ENCODE peak calls at places on chromosomes 12 and 14, in nine cellular contexts. Q is NCI-H146; A is M059J; X is GM03348; G is myocyte; V is T-helper 1 cell; D is effector memory CD8-positive, alpha-beta T cell; H is fibroblast of pulmonary artery; B is cardiac muscle cell. P is an unnamed sample.
A peak's percentile ranks its signal among the peaks of the same experiment; 100 is the strongest.

GRCh38 chr14:64340560-64341196 is 46.5 kb upstream of the ESR2 start:
- DNase-seq in V (no peak), G (no peak), B (no peak), A (no peak), Q (no peak), D (no peak), H (no peak), X (no peak), P (no peak)

GRCh38 chr14:74620497-74620921 is 8.5 kb upstream of the LTBP2 start:
- DNase-seq in A (peak; percentile 100), X (peak; percentile 78), H (peak; percentile 87), D (no peak), B (peak; percentile 79), Q (no peak), G (peak; percentile 87), V (no peak), P (no peak)

GRCh38 chr14:58947816-58948440 is 240.5 kb upstream of the DAAM1 start:
- DNase-seq in B (peak; percentile 25), H (no peak), G (no peak), A (peak; percentile 46), Q (peak; percentile 31), D (no peak), X (no peak), V (no peak), P (no peak)

GRCh38 chr12:91434081-91434480 is 251.5 kb upstream of the DCN start:
- DNase-seq in A (no peak), B (no peak), Q (no peak), V (no peak), G (no peak), X (no peak), H (no peak), D (no peak), P (no peak)

GRCh38 chr14:68308695-68309094 is 484.2 kb downstream of the ZFP36L1 start:
- DNase-seq in Q (no peak), D (no peak), H (no peak), B (peak; percentile 12), G (no peak), A (no peak), V (no peak), X (peak; percentile 13), P (no peak)

GRCh38 chr12:6263931-6264330 is 46.6 kb upstream of the PLEKHG6 start:
- DNase-seq in Q (peak; percentile 78), A (no peak), B (no peak), X (no peak), H (no peak), D (no peak), G (no peak), V (no peak), P (no peak)

GRCh38 chr14:50001999-50002925 is 109.4 kb downstream of the ARF6 start:
- DNase-seq in Q (no peak), H (no peak), A (peak; percentile 57), G (peak; percentile 54), D (peak; percentile 77), V (peak; percentile 50), X (no peak), B (no peak), P (peak; percentile 54)

GRCh38 chr14:98580131-98580678 is 691.8 kb downstream of the BCL11B start:
- DNase-seq in B (no peak), A (no peak), G (no peak), X (no peak), H (no peak), V (peak; percentile 2), Q (no peak), D (no peak), P (no peak)

GRCh38 chr14:100239200-100239839 is 376 bp downstream of the YY1 start:
- DNase-seq in G (no peak), Q (no peak), H (no peak), B (no peak), X (no peak), D (peak; percentile 10), V (no peak), A (no peak), P (no peak)

GRCh38 chr14:44567997-44568396 is 60.9 kb upstream of the FSCB start:
- DNase-seq in D (no peak), Q (no peak), X (no peak), V (no peak), A (no peak), G (no peak), B (no peak), H (peak; percentile 1), P (no peak)

GRCh38 chr12:51901121-51901812 is 6.0 kb upstream of the ACVRL1 start:
- DNase-seq in D (no peak), Q (no peak), G (no peak), X (no peak), V (no peak), H (no peak), A (no peak), B (no peak), P (no peak)

GRCh38 chr14:68987653-68988036 is 8.5 kb upstream of the ACTN1 start:
- DNase-seq in V (no peak), H (peak; percentile 16), D (no peak), Q (peak; percentile 20), A (no peak), B (no peak), G (no peak), X (no peak), P (no peak)

GRCh38 chr12:92147491-92147890 is 1.8 kb upstream of the BTG1 start:
- DNase-seq in X (no peak), D (no peak), A (no peak), Q (no peak), H (no peak), B (no peak), V (no peak), G (peak; percentile 39), P (no peak)

GRCh38 chr14:93527076-93527692 is 96.4 kb downstream of the UNC79 start:
- DNase-seq in A (no peak), D (no peak), V (no peak), H (no peak), X (no peak), G (no peak), Q (no peak), B (no peak), P (no peak)

GRCh38 chr12:98514984-98515367 is 414 bp upstream of the TMPO start:
- DNase-seq in X (peak; percentile 14), D (no peak), G (no peak), Q (no peak), B (no peak), V (no peak), A (no peak), H (no peak), P (no peak)

GRCh38 chr14:67999693-68000384 is 180.3 kb downstream of the RAD51B start:
- DNase-seq in A (peak; percentile 87), D (no peak), V (no peak), Q (no peak), G (peak; percentile 90), B (peak; percentile 87), X (peak; percentile 73), H (peak; percentile 82), P (no peak)

GRCh38 chr14:100241279-100241678 is 2.3 kb downstream of the YY1 start:
- DNase-seq in Q (no peak), X (no peak), V (no peak), G (no peak), A (no peak), D (no peak), B (no peak), H (no peak), P (no peak)

GRCh38 chr14:47009615-47010014 is 358.0 kb upstream of the RPL10L start:
- DNase-seq in G (no peak), B (no peak), D (no peak), H (no peak), X (no peak), V (no peak), A (no peak), Q (no peak), P (no peak)

GRCh38 chr12:24948816-24949722 is at the start of gene BCAT1:
- DNase-seq in Q (no peak), A (peak; percentile 63), D (peak; percentile 4), H (peak; percentile 85), G (peak; percentile 83), V (no peak), B (peak; percentile 91), X (peak; percentile 93), P (peak; percentile 42)

GRCh38 chr12:19757317-19757877 is 318.1 kb downstream of the AEBP2 start:
- DNase-seq in D (no peak), Q (peak; percentile 55), X (peak; percentile 31), V (no peak), A (peak; percentile 45), B (peak; percentile 73), H (peak; percentile 73), G (peak; percentile 33), P (no peak)

GRCh38 chr12:66587912-66588311 is 91.0 kb downstream of the GRIP1 start:
- DNase-seq in H (no peak), G (no peak), B (no peak), X (no peak), Q (no peak), D (no peak), A (no peak), V (no peak), P (no peak)

GRCh38 chr12:119457251-119457650 is 122.7 kb downstream of the CCDC60 start:
- DNase-seq in A (no peak), B (no peak), G (no peak), H (no peak), Q (peak; percentile 46), D (no peak), X (no peak), V (no peak), P (no peak)

GRCh38 chr12:122371475-122372045 is 50.9 kb downstream of the CLIP1 start:
- DNase-seq in A (no peak), X (no peak), V (no peak), Q (no peak), G (no peak), H (no peak), B (no peak), D (no peak), P (no peak)